ENCODE peak calls at places on chromosome 11, in eight cellular contexts. One of them, this sample, is unnamed.
A peak's percentile ranks its signal among the peaks of the same experiment; 100 is the strongest.

GRCh38 chr11:125926682-125927081 is 19.2 kb upstream of the VSIG10L2 start:
- DNase-seq in body of pancreas: no peak
- DNase-seq in putamen: no peak
- DNase-seq in activated T-cell treated with anti-CD3 and anti-CD28 coated beads, Interleukin-2, amount 50 U/mL, for 72 hours: no peak
- DNase-seq in GM10248: no peak
- DNase-seq in HT-29: no peak
- DNase-seq in stimulated activated CD4-positive, alpha-beta T cell treated with anti-CD3 and anti-CD28 coated beads, TNF-alpha, amount 100 ng/mL, for 48 hours: no peak
- DNase-seq in NCI-H1092 treated with DMSO at 0.1 percent for 48 hours: no peak
- DNase-seq in this sample: no peak

GRCh38 chr11:27694992-27695391 is 5.3 kb downstream of the BDNF start:
- DNase-seq in body of pancreas: no peak
- DNase-seq in putamen: no peak
- DNase-seq in activated T-cell treated with anti-CD3 and anti-CD28 coated beads, Interleukin-2, amount 50 U/mL, for 72 hours: no peak
- DNase-seq in GM10248: no peak
- DNase-seq in HT-29: peak; percentile 47
- DNase-seq in stimulated activated CD4-positive, alpha-beta T cell treated with anti-CD3 and anti-CD28 coated beads, TNF-alpha, amount 100 ng/mL, for 48 hours: no peak
- DNase-seq in NCI-H1092 treated with DMSO at 0.1 percent for 48 hours: peak; percentile 29
- DNase-seq in this sample: no peak

GRCh38 chr11:128804481-128804880 is 62.6 kb downstream of the KCNJ1 start:
- DNase-seq in body of pancreas: no peak
- DNase-seq in putamen: no peak
- DNase-seq in activated T-cell treated with anti-CD3 and anti-CD28 coated beads, Interleukin-2, amount 50 U/mL, for 72 hours: no peak
- DNase-seq in GM10248: no peak
- DNase-seq in HT-29: no peak
- DNase-seq in stimulated activated CD4-positive, alpha-beta T cell treated with anti-CD3 and anti-CD28 coated beads, TNF-alpha, amount 100 ng/mL, for 48 hours: no peak
- DNase-seq in NCI-H1092 treated with DMSO at 0.1 percent for 48 hours: no peak
- DNase-seq in this sample: no peak

GRCh38 chr11:59283825-59284772 is 71.4 kb upstream of the MPEG1 start:
- DNase-seq in body of pancreas: peak; percentile 63
- DNase-seq in putamen: peak; percentile 34
- DNase-seq in activated T-cell treated with anti-CD3 and anti-CD28 coated beads, Interleukin-2, amount 50 U/mL, for 72 hours: peak; percentile 33
- DNase-seq in GM10248: no peak
- DNase-seq in HT-29: peak; percentile 85
- DNase-seq in stimulated activated CD4-positive, alpha-beta T cell treated with anti-CD3 and anti-CD28 coated beads, TNF-alpha, amount 100 ng/mL, for 48 hours: peak; percentile 7
- DNase-seq in NCI-H1092 treated with DMSO at 0.1 percent for 48 hours: peak; percentile 29
- DNase-seq in this sample: no peak

GRCh38 chr11:44793350-44794090 is 66.8 kb downstream of the TSPAN18 start:
- DNase-seq in body of pancreas: no peak
- DNase-seq in putamen: no peak
- DNase-seq in activated T-cell treated with anti-CD3 and anti-CD28 coated beads, Interleukin-2, amount 50 U/mL, for 72 hours: no peak
- DNase-seq in GM10248: no peak
- DNase-seq in HT-29: no peak
- DNase-seq in stimulated activated CD4-positive, alpha-beta T cell treated with anti-CD3 and anti-CD28 coated beads, TNF-alpha, amount 100 ng/mL, for 48 hours: no peak
- DNase-seq in NCI-H1092 treated with DMSO at 0.1 percent for 48 hours: no peak
- DNase-seq in this sample: no peak

GRCh38 chr11:127252321-127252720 is 251.8 kb upstream of the KIRREL3 start:
- DNase-seq in body of pancreas: no peak
- DNase-seq in putamen: peak; percentile 19
- DNase-seq in activated T-cell treated with anti-CD3 and anti-CD28 coated beads, Interleukin-2, amount 50 U/mL, for 72 hours: no peak
- DNase-seq in GM10248: peak; percentile 12
- DNase-seq in HT-29: no peak
- DNase-seq in stimulated activated CD4-positive, alpha-beta T cell treated with anti-CD3 and anti-CD28 coated beads, TNF-alpha, amount 100 ng/mL, for 48 hours: no peak
- DNase-seq in NCI-H1092 treated with DMSO at 0.1 percent for 48 hours: no peak
- DNase-seq in this sample: no peak

GRCh38 chr11:72405009-72405408 is 29.3 kb downstream of the CLPB start:
- DNase-seq in body of pancreas: peak; percentile 49
- DNase-seq in putamen: no peak
- DNase-seq in activated T-cell treated with anti-CD3 and anti-CD28 coated beads, Interleukin-2, amount 50 U/mL, for 72 hours: no peak
- DNase-seq in GM10248: no peak
- DNase-seq in HT-29: no peak
- DNase-seq in stimulated activated CD4-positive, alpha-beta T cell treated with anti-CD3 and anti-CD28 coated beads, TNF-alpha, amount 100 ng/mL, for 48 hours: no peak
- DNase-seq in NCI-H1092 treated with DMSO at 0.1 percent for 48 hours: no peak
- DNase-seq in this sample: no peak

GRCh38 chr11:134373591-134374052 is 38.4 kb downstream of the B3GAT1 start:
- DNase-seq in body of pancreas: no peak
- DNase-seq in putamen: no peak
- DNase-seq in activated T-cell treated with anti-CD3 and anti-CD28 coated beads, Interleukin-2, amount 50 U/mL, for 72 hours: no peak
- DNase-seq in GM10248: no peak
- DNase-seq in HT-29: no peak
- DNase-seq in stimulated activated CD4-positive, alpha-beta T cell treated with anti-CD3 and anti-CD28 coated beads, TNF-alpha, amount 100 ng/mL, for 48 hours: no peak
- DNase-seq in NCI-H1092 treated with DMSO at 0.1 percent for 48 hours: no peak
- DNase-seq in this sample: no peak

GRCh38 chr11:82533628-82534353 is 199.9 kb downstream of the FAM181B start:
- DNase-seq in body of pancreas: no peak
- DNase-seq in putamen: no peak
- DNase-seq in activated T-cell treated with anti-CD3 and anti-CD28 coated beads, Interleukin-2, amount 50 U/mL, for 72 hours: no peak
- DNase-seq in GM10248: no peak
- DNase-seq in HT-29: no peak
- DNase-seq in stimulated activated CD4-positive, alpha-beta T cell treated with anti-CD3 and anti-CD28 coated beads, TNF-alpha, amount 100 ng/mL, for 48 hours: no peak
- DNase-seq in NCI-H1092 treated with DMSO at 0.1 percent for 48 hours: no peak
- DNase-seq in this sample: no peak

GRCh38 chr11:113664069-113664980 is 41.8 kb downstream of the TMPRSS5 start:
- DNase-seq in body of pancreas: no peak
- DNase-seq in putamen: no peak
- DNase-seq in activated T-cell treated with anti-CD3 and anti-CD28 coated beads, Interleukin-2, amount 50 U/mL, for 72 hours: no peak
- DNase-seq in GM10248: no peak
- DNase-seq in HT-29: peak; percentile 93
- DNase-seq in stimulated activated CD4-positive, alpha-beta T cell treated with anti-CD3 and anti-CD28 coated beads, TNF-alpha, amount 100 ng/mL, for 48 hours: no peak
- DNase-seq in NCI-H1092 treated with DMSO at 0.1 percent for 48 hours: no peak
- DNase-seq in this sample: no peak

GRCh38 chr11:111520565-111520964 is 6.0 kb downstream of the HOATZ start:
- DNase-seq in body of pancreas: no peak
- DNase-seq in putamen: no peak
- DNase-seq in activated T-cell treated with anti-CD3 and anti-CD28 coated beads, Interleukin-2, amount 50 U/mL, for 72 hours: no peak
- DNase-seq in GM10248: no peak
- DNase-seq in HT-29: no peak
- DNase-seq in stimulated activated CD4-positive, alpha-beta T cell treated with anti-CD3 and anti-CD28 coated beads, TNF-alpha, amount 100 ng/mL, for 48 hours: no peak
- DNase-seq in NCI-H1092 treated with DMSO at 0.1 percent for 48 hours: no peak
- DNase-seq in this sample: no peak

GRCh38 chr11:57761301-57762234 is at the start of gene CTNND1:
- DNase-seq in body of pancreas: peak; percentile 96
- DNase-seq in putamen: peak; percentile 93
- DNase-seq in activated T-cell treated with anti-CD3 and anti-CD28 coated beads, Interleukin-2, amount 50 U/mL, for 72 hours: no peak
- DNase-seq in GM10248: peak; percentile 87
- DNase-seq in HT-29: peak; percentile 98
- DNase-seq in stimulated activated CD4-positive, alpha-beta T cell treated with anti-CD3 and anti-CD28 coated beads, TNF-alpha, amount 100 ng/mL, for 48 hours: no peak
- DNase-seq in NCI-H1092 treated with DMSO at 0.1 percent for 48 hours: peak; percentile 89
- DNase-seq in this sample: no peak